ENCODE peak calls at places on chromosomes 2 and 18, in five cellular contexts. F is keratinocyte, M is MM.1S, D is K562, C is PC-3. N is an unnamed sample.

GRCh38 chr2:188978291-188979081 is 4.3 kb downstream of the COL3A1 start:
- DNase-seq in C (peak), F (no peak), D (no peak), M (peak), N (no peak)

GRCh38 chr18:37314534-37314933 is 251.1 kb downstream of the CELF4 start:
- DNase-seq in C (no peak), M (no peak), F (no peak), D (no peak), N (no peak)

GRCh38 chr18:80228051-80228848 is 19.1 kb downstream of the PARD6G start:
- DNase-seq in C (no peak), M (no peak), D (peak), F (no peak), N (no peak)

GRCh38 chr2:230746213-230746612 is 33.6 kb downstream of the CAB39 start:
- DNase-seq in C (no peak), D (no peak), M (no peak), F (no peak), N (no peak)

GRCh38 chr2:236600892-236601291 is 31.3 kb downstream of the ACKR3 start:
- DNase-seq in F (peak), M (no peak), D (no peak), C (peak), N (no peak)

GRCh38 chr2:177392373-177393246 is at the start of gene AGPS:
- DNase-seq in M (peak), C (peak), D (peak), F (no peak), N (peak)

GRCh38 chr2:167914969-167915368 is 332.4 kb downstream of the STK39 start:
- DNase-seq in D (no peak), C (no peak), M (no peak), F (no peak), N (no peak)

GRCh38 chr2:164538250-164538866 is 82.9 kb downstream of the GRB14 start:
- DNase-seq in D (no peak), F (no peak), M (peak), C (peak), N (peak)

GRCh38 chr2:64230540-64230939 is 86.3 kb upstream of the PELI1 start:
- DNase-seq in D (no peak), M (no peak), C (no peak), F (no peak), N (no peak)

GRCh38 chr2:31893093-31893492 is 117.7 kb downstream of the MEMO1 start:
- DNase-seq in F (no peak), D (no peak), M (no peak), C (no peak), N (no peak)

GRCh38 chr2:73890301-73891092 is 2.3 kb upstream of the ACTG2 start:
- DNase-seq in F (no peak), C (peak), D (no peak), M (no peak), N (no peak)

GRCh38 chr2:73063909-73064875 is 7.3 kb downstream of the SFXN5 start:
- DNase-seq in M (no peak), D (peak), F (no peak), C (peak), N (no peak)

GRCh38 chr2:41933585-41934322 is 114.1 kb upstream of the PKDCC start:
- DNase-seq in F (no peak), D (no peak), C (peak), M (peak), N (no peak)

GRCh38 chr2:237423891-237424290 is 9.9 kb upstream of the COL6A3 start:
- DNase-seq in D (no peak), F (no peak), M (no peak), C (no peak), N (no peak)

DNA sequence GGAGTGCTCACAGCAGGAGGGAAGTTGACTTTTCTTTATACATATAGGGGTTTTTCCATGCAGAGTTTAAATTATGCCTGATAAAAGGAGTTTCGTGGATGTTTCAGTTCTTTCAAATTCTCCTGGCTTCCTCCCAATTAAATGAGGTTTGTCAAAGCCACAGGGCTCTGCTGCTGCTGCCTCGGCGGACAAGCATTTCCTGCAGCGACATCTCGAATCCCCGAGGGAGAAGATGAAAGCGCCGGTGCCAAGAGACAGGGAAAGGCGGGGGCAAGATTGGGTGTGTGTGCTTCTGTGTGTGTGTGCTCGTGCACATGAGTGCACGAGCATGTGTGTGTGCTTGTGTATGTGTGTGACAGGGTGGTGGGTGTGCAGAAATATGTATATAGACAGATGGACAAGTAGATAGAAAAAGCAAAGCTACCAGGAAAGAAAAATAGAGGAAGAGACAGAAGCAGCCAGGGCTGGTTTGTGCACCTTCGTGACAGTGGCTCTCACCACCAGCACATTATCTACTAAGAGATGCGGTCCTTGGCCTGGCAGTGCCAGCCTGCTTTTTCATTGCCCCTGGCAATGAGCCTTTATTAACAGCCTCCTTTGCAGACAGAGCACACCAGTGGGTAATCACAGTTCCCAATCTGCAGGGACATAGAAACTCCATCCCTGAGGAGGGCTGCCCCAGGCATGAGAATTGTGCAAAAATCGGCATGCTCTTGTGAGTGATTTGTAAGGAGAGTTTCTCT is 76.2 kb downstream of the CDK15 start:
- DNase-seq in M (no peak), D (no peak), C (peak), F (no peak), N (peak)
- H3K4me3 ChIP-seq in M (no peak), D (no peak), C (peak), F (peak), N (peak)

GRCh38 chr2:28322456-28322855 is 70.2 kb upstream of the FOSL2 start:
- DNase-seq in F (no peak), C (no peak), D (no peak), M (no peak), N (no peak)
- H3K9ac ChIP-seq in F (no peak), C (no peak), D (peak), M (no peak), N (no peak)

DNA sequence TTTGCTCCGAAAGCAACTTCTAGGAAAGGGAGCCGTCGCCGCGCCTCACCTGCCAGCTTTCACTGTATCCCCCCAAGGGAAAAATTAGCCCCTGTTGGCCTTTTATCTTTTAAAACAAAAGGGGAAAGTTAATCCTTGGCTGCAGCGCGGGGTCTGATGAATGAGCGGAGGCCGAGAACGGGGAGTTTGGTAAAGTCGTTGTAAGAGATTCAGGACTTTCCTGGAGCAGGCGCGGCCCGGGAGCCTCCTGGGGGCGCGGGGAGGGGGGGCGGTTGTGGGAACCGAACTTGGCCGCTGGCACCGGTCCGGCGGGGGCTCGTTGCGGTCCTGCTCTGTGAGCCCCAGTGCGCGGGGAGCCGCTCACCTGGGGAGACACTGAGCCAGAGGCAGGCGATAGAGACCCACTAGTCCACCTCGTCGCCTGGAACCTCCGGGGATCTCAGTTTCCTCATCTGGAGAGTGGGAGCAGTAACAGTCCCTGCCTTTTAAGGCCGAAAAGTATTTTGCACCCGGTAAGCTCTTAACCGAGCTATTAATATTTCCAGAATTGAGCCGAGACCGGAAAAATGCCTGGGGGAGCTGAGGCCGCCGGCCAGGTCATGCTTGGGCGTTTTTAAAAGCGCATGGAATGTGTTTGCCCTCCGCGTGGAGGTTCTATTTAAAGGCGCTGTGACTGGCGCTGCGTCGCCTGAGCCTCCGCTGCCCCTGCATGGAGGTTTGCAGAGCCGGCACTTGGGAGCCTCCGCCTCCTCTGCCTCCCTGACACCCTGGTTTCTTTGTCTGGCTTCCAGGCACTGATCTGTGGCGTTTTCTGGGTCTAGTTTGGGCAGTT is 1.1 kb downstream of the EFHD1 start:
- DNase-seq in D (no peak), C (no peak), M (no peak), F (no peak), N (no peak)
- TF ChIP-seq EZH2 in D (no peak), C (no peak), M (no peak), F (no peak), N (no peak)

GRCh38 chr2:235061656-235062055 is 109.8 kb downstream of the SH3BP4 start:
- DNase-seq in D (no peak), M (no peak), F (no peak), C (no peak), N (no peak)

GRCh38 chr2:235055891-235056516 is 104.2 kb downstream of the SH3BP4 start:
- DNase-seq in F (no peak), D (peak), M (no peak), C (peak), N (no peak)

GRCh38 chr2:235054919-235055318 is 103.1 kb downstream of the SH3BP4 start:
- DNase-seq in D (no peak), M (no peak), F (no peak), C (no peak), N (no peak)

GRCh38 chr2:235056768-235057167 is 105.0 kb downstream of the SH3BP4 start:
- DNase-seq in C (no peak), D (no peak), M (no peak), F (no peak), N (no peak)

DNA sequence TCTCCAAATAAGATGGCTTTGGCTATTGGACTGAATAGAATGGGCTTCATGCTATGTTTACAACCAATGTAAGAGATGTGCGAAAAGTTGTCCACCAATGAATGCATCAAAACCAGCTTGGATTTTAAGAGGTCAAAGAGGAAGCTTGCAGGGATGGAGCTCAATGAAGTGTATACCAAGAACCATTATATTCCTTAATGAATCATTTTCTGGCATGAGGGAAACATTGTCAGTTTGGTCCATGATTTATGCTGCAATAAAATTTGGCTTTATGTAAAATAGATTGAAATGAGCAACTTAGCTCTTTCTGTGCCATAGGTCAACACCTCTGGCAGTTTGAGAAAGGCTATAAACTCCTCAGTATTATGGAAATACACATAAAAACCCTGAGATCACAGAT is 107.3 kb downstream of the SH3BP4 start:
- DNase-seq in D (no peak), F (no peak), M (no peak), C (peak), N (no peak)
- H3K4me3 ChIP-seq in D (no peak), F (no peak), M (no peak), C (no peak), N (no peak)

GRCh38 chr2:108594132-108594981 is 60.1 kb downstream of the LIMS1 start:
- DNase-seq in F (no peak), C (peak), M (peak), D (no peak), N (no peak)
- H3K9ac ChIP-seq in F (peak), C (peak), M (peak), D (no peak), N (no peak)

GRCh38 chr2:126655066-126655465 is 892 bp upstream of the GYPC start:
- DNase-seq in D (no peak), F (no peak), M (no peak), C (no peak), N (no peak)

GRCh38 chr2:126655500-126656310 is at the start of gene GYPC:
- DNase-seq in M (peak), C (no peak), D (peak), F (no peak), N (peak)

GRCh38 chr2:126657636-126658315 is 1.8 kb downstream of the GYPC start:
- DNase-seq in F (no peak), C (peak), M (peak), D (peak), N (peak)

GRCh38 chr2:126657146-126657635 is 1.2 kb downstream of the GYPC start:
- DNase-seq in C (peak), D (peak), M (peak), F (no peak), N (peak)

GRCh38 chr2:126656311-126657145 is 570 bp downstream of the GYPC start:
- DNase-seq in D (peak), M (peak), F (no peak), C (no peak), N (peak)
- TF ChIP-seq EZH2 in D (no peak), M (no peak), F (no peak), C (no peak), N (no peak)

DNA sequence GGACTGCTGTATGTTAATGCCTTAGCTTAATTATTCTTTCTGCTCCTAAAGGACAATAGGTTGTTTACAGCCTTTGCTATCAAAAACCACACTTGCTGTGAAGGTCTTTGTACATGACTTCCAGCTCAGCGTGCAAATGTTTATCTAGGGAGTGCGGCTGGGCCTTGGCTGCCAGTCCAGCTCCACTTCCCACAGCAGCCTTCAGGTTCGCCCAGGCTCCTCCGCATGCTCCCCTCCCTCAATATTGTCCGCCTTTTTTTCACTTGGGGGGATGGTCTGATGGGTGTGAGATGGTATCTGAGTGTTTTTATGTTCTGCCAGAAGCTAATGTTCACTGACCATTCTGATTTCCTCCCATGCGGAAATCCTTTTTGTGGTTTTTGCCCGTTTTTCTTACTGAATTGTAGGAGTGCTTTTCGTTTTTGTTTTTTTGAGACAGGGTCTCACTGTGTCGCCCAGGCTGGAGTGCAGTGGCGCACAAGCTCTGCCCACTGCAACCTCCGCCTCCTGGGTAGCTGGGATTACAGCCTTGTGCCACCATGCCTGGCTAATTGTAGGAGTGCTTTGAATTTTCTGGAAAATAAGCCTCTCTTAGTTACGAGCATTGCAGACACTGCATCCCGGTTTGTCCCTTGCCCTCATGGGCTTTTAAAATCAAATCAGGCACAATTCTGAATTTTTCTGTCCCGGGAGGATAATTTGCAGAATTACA is 28.8 kb downstream of the SH3BP4 start:
- DNase-seq in C (peak), D (no peak), F (no peak), M (no peak), N (no peak)
- H3K4me3 ChIP-seq in C (peak), D (no peak), F (no peak), M (no peak), N (no peak)